ENCODE peak calls at places on chromosome 10, in nine cellular contexts. G is stimulated activated naive CD8-positive, alpha-beta T cell treated with anti-CD3 and anti-CD28 coated beads, Interleukin-15, Interleukin-2, amounts not matched to agents 100 U/mL and 50 U/mL, for 24 hours; E is right cardiac atrium; J is K562; P is mucosa of descending colon; S is heart left ventricle; Q is activated CD8-positive, alpha-beta T cell treated with anti-CD3 and anti-CD28 coated beads for 36 hours; T is psoas muscle; O is activated T-cell treated with anti-CD3 and anti-CD28 coated beads, Interleukin-2, amount 50 U/mL, for 72 hours. C is an unnamed sample.
A peak's percentile ranks its signal among the peaks of the same experiment; 100 is the strongest.

GRCh38 chr10:56715262-56715661 is 354.2 kb upstream of the ZWINT start:
- ATAC-seq in P (no peak), G (no peak), J (no peak), O (no peak), T (no peak), Q (no peak), S (no peak), E (no peak), C (no peak)

GRCh38 chr10:131977323-131978096 is 4.2 kb downstream of the BNIP3 start:
- ATAC-seq in Q (no peak), T (no peak), O (no peak), G (no peak), J (no peak), S (no peak), P (no peak), E (no peak), C (no peak)

GRCh38 chr10:94858022-94858421 is 80.4 kb upstream of the CYP2C9 start:
- ATAC-seq in J (no peak), E (no peak), P (no peak), S (no peak), Q (no peak), G (no peak), O (no peak), T (no peak), C (no peak)

GRCh38 chr10:102627446-102628293 is 16.6 kb upstream of the TRIM8 start:
- ATAC-seq in P (peak; percentile 29), Q (no peak), E (peak; percentile 57), G (no peak), T (peak; percentile 55), J (no peak), S (peak; percentile 50), O (no peak), C (peak; percentile 28)

GRCh38 chr10:87054373-87055295 is 34.5 kb downstream of the FAM25A start:
- ATAC-seq in O (peak; percentile 86), E (peak; percentile 51), T (peak; percentile 23), J (no peak), G (peak; percentile 69), P (peak; percentile 19), Q (peak; percentile 42), S (peak; percentile 61), C (peak; percentile 46)

GRCh38 chr10:82888809-82889455 is 1013.9 kb downstream of the NRG3 start:
- ATAC-seq in T (no peak), P (no peak), O (no peak), G (no peak), E (no peak), S (no peak), Q (no peak), J (no peak), C (no peak)

GRCh38 chr10:71472466-71472865 is 75.7 kb downstream of the CDH23 start:
- ATAC-seq in E (peak; percentile 12), Q (no peak), J (no peak), G (no peak), P (no peak), T (no peak), O (no peak), S (no peak), C (no peak)

GRCh38 chr10:10010397-10010796 is 1007.3 kb upstream of the CELF2 start:
- ATAC-seq in S (no peak), Q (no peak), J (no peak), T (no peak), P (no peak), G (no peak), E (no peak), O (no peak), C (no peak)

GRCh38 chr10:74502963-74503608 is 323.3 kb upstream of the KAT6B start:
- ATAC-seq in G (peak; percentile 44), T (no peak), S (no peak), P (no peak), O (peak; percentile 45), E (no peak), Q (peak; percentile 71), J (no peak), C (peak; percentile 53)

GRCh38 chr10:32253300-32253699 is 93.7 kb downstream of the EPC1 start:
- ATAC-seq in P (peak; percentile 94), E (peak; percentile 45), Q (peak; percentile 18), G (peak; percentile 45), S (no peak), O (peak; percentile 47), T (no peak), J (peak; percentile 95), C (no peak)

GRCh38 chr10:91519899-91520514 is 109.9 kb downstream of the HECTD2 start:
- ATAC-seq in Q (no peak), G (no peak), E (no peak), T (peak; percentile 58), O (no peak), J (no peak), S (no peak), P (no peak), C (no peak)

GRCh38 chr10:124226271-124226911 is 133.0 kb upstream of the CHST15 start:
- ATAC-seq in T (no peak), J (no peak), G (no peak), E (no peak), S (no peak), O (no peak), Q (peak; percentile 5), P (no peak), C (no peak)

GRCh38 chr10:60387531-60387930 is 2.1 kb downstream of the ANK3 start:
- ATAC-seq in P (peak; percentile 79), Q (no peak), O (no peak), G (no peak), S (no peak), J (no peak), E (no peak), T (no peak), C (no peak)

GRCh38 chr10:71789871-71790270 is 16.6 kb upstream of the VSIR start:
- ATAC-seq in P (no peak), J (no peak), S (no peak), O (no peak), G (no peak), Q (no peak), T (no peak), E (no peak), C (no peak)

GRCh38 chr10:97517096-97517750 is 18.5 kb downstream of the UBTD1 start:
- ATAC-seq in T (no peak), S (no peak), Q (no peak), E (no peak), J (no peak), P (no peak), G (no peak), O (no peak), C (no peak)

GRCh38 chr10:3123571-3124411 is 48.8 kb downstream of the PITRM1 start:
- ATAC-seq in P (no peak), S (peak; percentile 54), E (peak; percentile 12), J (no peak), Q (no peak), T (no peak), G (no peak), O (no peak), C (no peak)

GRCh38 chr10:98096316-98096715 is 38.1 kb upstream of the R3HCC1L start:
- ATAC-seq in Q (no peak), E (no peak), G (no peak), J (no peak), S (no peak), T (no peak), P (no peak), O (no peak), C (no peak)

GRCh38 chr10:70341016-70341415 is 41.4 kb downstream of the LRRC20 start:
- ATAC-seq in P (no peak), Q (no peak), O (no peak), E (no peak), T (no peak), J (no peak), G (no peak), S (no peak), C (no peak)

GRCh38 chr10:104336829-104337526 is 1.3 kb downstream of the ITPRIP start:
- ATAC-seq in P (no peak), O (no peak), G (no peak), J (no peak), S (no peak), Q (no peak), E (no peak), T (no peak), C (peak; percentile 4)

GRCh38 chr10:60704480-60704879 is 73.8 kb upstream of the CDK1 start:
- ATAC-seq in Q (no peak), G (no peak), P (peak; percentile 76), E (no peak), S (no peak), J (no peak), T (no peak), O (no peak), C (no peak)

GRCh38 chr10:116654816-116655215 is 34.1 kb downstream of the PNLIPRP2 start:
- ATAC-seq in Q (no peak), S (no peak), T (no peak), G (no peak), P (no peak), E (no peak), J (peak; percentile 45), O (no peak), C (peak; percentile 40)

GRCh38 chr10:131889755-131890154 is 11.1 kb upstream of the PPP2R2D start:
- ATAC-seq in G (no peak), P (no peak), J (no peak), O (no peak), Q (no peak), S (no peak), T (no peak), E (no peak), C (no peak)

GRCh38 chr10:7157091-7157490 is 253.7 kb downstream of the SFMBT2 start:
- ATAC-seq in Q (no peak), O (no peak), E (no peak), P (no peak), T (no peak), J (no peak), S (no peak), G (no peak), C (no peak)

GRCh38 chr10:7045891-7046599 is 364.8 kb downstream of the SFMBT2 start:
- ATAC-seq in J (no peak), S (no peak), Q (peak; percentile 64), T (no peak), P (peak; percentile 77), G (peak; percentile 64), O (peak; percentile 50), E (no peak), C (no peak)

C was measured in SK-N-SH treated with all-trans-retinoic acid at 6 μM for 48 hours.